ENCODE peak calls at places on chromosomes 7 and 10, in seven cellular contexts. O is fibroblast of mammary gland, G is AG10803, J is heart right ventricle, M is PC-3, A is endodermal cell, D is A549. B is an unnamed sample.

GRCh38 chr10:99981581-99982199 is 28.1 kb downstream of the DNMBP start:
- DNase-seq in J (no peak), O (peak), A (no peak), D (no peak), M (no peak), G (no peak), B (no peak)

GRCh38 chr10:27742926-27743735 is 2.5 kb downstream of the MKX start:
- DNase-seq in O (no peak), D (peak), G (peak), J (no peak), A (peak), M (peak), B (peak)

GRCh38 chr10:46541735-46542566 is 14.5 kb downstream of the GPRIN2 start:
- DNase-seq in M (no peak), O (no peak), G (no peak), A (peak), D (peak), J (no peak), B (no peak)

GRCh38 chr10:71772832-71773220 is 494 bp downstream of the VSIR start:
- DNase-seq in M (no peak), A (no peak), O (no peak), D (no peak), G (no peak), J (peak), B (no peak)

GRCh38 chr7:2175514-2175913 is 57.2 kb downstream of the MAD1L1 start:
- DNase-seq in G (peak), J (no peak), A (no peak), O (peak), M (peak), D (peak), B (peak)

GRCh38 chr10:60430017-60430416 is 40.3 kb upstream of the ANK3 start:
- DNase-seq in D (no peak), J (no peak), A (no peak), M (peak), O (peak), G (peak), B (no peak)

GRCh38 chr7:129009437-129009836 is 45.5 kb downstream of the TNPO3 start:
- DNase-seq in J (no peak), G (no peak), O (no peak), M (no peak), A (no peak), D (no peak), B (no peak)

GRCh38 chr10:18400201-18400910 is 251.0 kb downstream of the NSUN6 start:
- DNase-seq in A (peak), D (peak), M (no peak), J (no peak), G (no peak), O (no peak), B (peak)

GRCh38 chr10:70601775-70602174 is 766 bp downstream of the PRF1 start:
- DNase-seq in M (no peak), G (no peak), A (no peak), D (no peak), O (no peak), J (no peak), B (no peak)
- H3K4me3 ChIP-seq in M (no peak), G (no peak), A (no peak), D (no peak), O (no peak), J (no peak), B (no peak)

DNA sequence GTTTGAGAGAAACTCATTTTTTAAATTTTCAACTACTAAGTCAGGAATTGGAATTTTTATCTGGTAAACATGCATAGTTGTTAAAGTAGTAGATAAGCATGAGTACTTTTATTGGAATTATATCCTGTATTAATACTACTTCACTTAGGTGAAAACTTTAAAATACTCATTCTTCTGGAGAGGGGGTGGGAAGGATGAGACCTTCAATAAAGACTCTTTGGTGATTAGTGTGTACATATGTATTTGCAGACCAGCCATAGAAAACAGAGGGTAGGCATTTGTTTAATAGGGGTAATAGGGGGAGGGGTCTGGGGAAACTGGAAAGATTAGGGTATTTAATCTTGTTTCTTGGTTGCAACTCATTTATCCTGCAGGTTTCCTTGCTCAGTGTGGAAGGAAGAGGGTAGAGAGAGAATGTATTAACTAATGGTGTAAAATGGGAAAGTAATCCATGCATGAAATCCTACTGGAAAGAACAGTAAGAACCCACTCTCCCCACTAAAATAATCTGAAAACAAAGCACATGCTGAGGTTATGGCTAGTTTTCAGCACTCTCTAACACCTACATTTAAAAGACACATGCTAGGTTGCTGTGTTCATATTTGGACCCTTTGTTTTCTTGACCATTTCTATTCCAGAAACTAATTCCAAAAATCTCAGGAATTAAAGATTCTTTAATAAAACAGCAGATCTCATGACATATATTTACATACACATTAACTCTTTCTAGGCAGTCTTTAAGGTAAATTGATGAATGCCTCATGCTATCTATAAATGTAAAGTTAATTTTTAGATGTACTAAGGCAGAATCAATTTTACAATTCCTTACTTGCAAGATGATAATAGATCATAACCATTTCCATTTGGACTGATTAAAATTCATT is 6.2 kb upstream of the IGF2BP3 start:
- DNase-seq in A (no peak), O (no peak), M (no peak), G (no peak), J (no peak), D (no peak), B (no peak)
- H3K4me3 ChIP-seq in A (peak), O (no peak), M (no peak), G (no peak), J (no peak), D (peak), B (peak)

GRCh38 chr7:18555120-18555519 is 59.6 kb downstream of the HDAC9 start:
- DNase-seq in A (no peak), G (peak), O (no peak), J (no peak), D (no peak), M (no peak), B (no peak)
- H3K4me3 ChIP-seq in A (no peak), G (no peak), O (no peak), J (no peak), D (no peak), M (no peak), B (no peak)

DNA sequence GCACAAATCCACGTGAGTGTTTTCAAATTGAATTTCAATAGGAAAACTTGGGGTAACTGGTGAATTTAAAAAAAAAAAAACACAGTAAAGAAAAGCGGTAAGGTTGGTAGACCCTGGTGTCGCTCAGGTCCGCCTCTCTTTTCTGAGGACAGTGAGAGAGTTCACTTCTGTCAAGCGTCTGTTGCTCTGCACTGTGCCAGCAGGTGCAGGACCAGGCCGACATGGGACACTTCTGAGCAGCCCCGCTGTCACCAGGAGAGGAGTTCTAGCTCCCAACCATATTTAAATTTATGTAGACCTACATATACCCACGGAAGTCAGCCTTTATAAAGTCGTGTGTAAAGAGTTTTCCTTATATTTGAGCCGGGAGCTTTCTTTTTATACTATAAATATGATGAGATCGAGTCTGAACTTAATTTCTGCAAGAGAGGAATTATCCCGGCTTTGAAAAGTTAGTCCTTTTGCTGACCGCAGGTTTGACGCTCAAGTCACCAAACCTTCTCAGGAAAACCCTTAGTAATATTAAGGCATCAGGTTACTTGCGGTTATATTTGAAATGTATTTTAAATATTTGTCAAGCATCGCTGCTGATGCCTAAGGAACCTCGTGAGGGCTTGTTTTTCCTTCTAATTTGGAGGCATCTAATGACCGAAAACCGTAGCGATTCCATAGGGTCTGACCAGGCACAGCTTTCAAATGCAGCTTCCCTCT is 550 bp downstream of the IKZF1 start:
- DNase-seq in M (no peak), O (no peak), D (no peak), J (no peak), G (no peak), A (no peak), B (peak)
- H3K4me3 ChIP-seq in M (no peak), O (no peak), D (peak), J (peak), G (no peak), A (peak), B (peak)